ENCODE peak calls at places on chromosomes 1 and 21, in nine cellular contexts. O is hypothalamus; Z is activated T-cell treated with anti-CD3 and anti-CD28 coated beads, Interleukin-2, amount 50 U/mL, for 72 hours; F is fibroblast of pulmonary artery; Y is tibial nerve; D is activated naive CD4-positive, alpha-beta T cell treated with anti-CD3 and anti-CD28 coated beads, Interleukin-2, amount 10 ng/mL, durations not matched to agents 7 days and 5 days; K is lower lobe of right lung; B is HS-5; X is stimulated activated CD8-positive, alpha-beta memory T cell treated with anti-CD3 and anti-CD28 coated beads, Interleukin-4, amount 100 ng/mL, for 48 hours. T is an unnamed sample.

GRCh38 chr1:58060548-58061170 is 485.9 kb downstream of the OMA1 start:
- DNase-seq in O (no peak), Z (no peak), F (no peak), Y (no peak), D (no peak), K (no peak), B (no peak), X (no peak), T (no peak)

GRCh38 chr1:174114106-174114505 is 45.2 kb upstream of the RABGAP1L start:
- DNase-seq in O (no peak), Z (no peak), F (no peak), Y (no peak), D (no peak), K (no peak), B (no peak), X (no peak), T (no peak)

GRCh38 chr21:20024727-20025126 is 973.5 kb upstream of the NCAM2 start:
- DNase-seq in O (no peak), Z (no peak), F (no peak), Y (no peak), D (no peak), K (no peak), B (no peak), X (no peak), T (no peak)

GRCh38 chr1:227884370-227885134 is 63.2 kb downstream of the WNT9A start:
- DNase-seq in O (no peak), Z (no peak), F (no peak), Y (no peak), D (peak; percentile 20), K (peak; percentile 37), B (no peak), X (peak; percentile 19), T (no peak)

GRCh38 chr1:24564695-24565094 is 8.8 kb downstream of the NCMAP start:
- DNase-seq in O (no peak), Z (no peak), F (no peak), Y (no peak), D (no peak), K (no peak), B (no peak), X (no peak), T (no peak)

GRCh38 chr1:20483833-20484525 is 2.0 kb downstream of the CAMK2N1 start:
- DNase-seq in O (peak; percentile 58), Z (peak; percentile 24), F (peak; percentile 35), Y (no peak), D (no peak), K (no peak), B (no peak), X (peak; percentile 32), T (peak; percentile 39)

GRCh38 chr1:50493710-50494109 is 70.5 kb upstream of the DMRTA2 start:
- DNase-seq in O (no peak), Z (no peak), F (no peak), Y (no peak), D (no peak), K (no peak), B (no peak), X (no peak), T (no peak)

GRCh38 chr1:239349699-239350098 is 36.7 kb upstream of the CHRM3 start:
- DNase-seq in O (no peak), Z (no peak), F (no peak), Y (no peak), D (no peak), K (no peak), B (no peak), X (no peak), T (no peak)

GRCh38 chr1:65896721-65897120 is 104.0 kb downstream of the PDE4B start:
- DNase-seq in O (no peak), Z (no peak), F (peak; percentile 19), Y (no peak), D (no peak), K (no peak), B (peak; percentile 22), X (no peak), T (no peak)

GRCh38 chr1:204287466-204287881 is 72.3 kb downstream of the PLEKHA6 start:
- DNase-seq in O (no peak), Z (no peak), F (no peak), Y (no peak), D (no peak), K (no peak), B (no peak), X (no peak), T (no peak)